ENCODE peak calls at places on chromosomes 6 and 20, in seven cellular contexts. M, S, F, G, U, N and D are unnamed samples. For H3K4me1, the result is how much of the 10 kb centered on the place peaks cover.

GRCh38 chr6:3471711-3472110 is 14.9 kb upstream of the SLC22A23 start:
- DNase-seq in M (no peak), S (no peak), F (no peak), G (no peak), U (no peak), N (peak), D (no peak)

GRCh38 chr6:166494757-166495486 is 91.6 kb downstream of the RAMACL start:
- DNase-seq in M (no peak), S (no peak), F (no peak), G (no peak), U (no peak), N (no peak), D (no peak)

GRCh38 chr20:44166008-44166407 is 21.0 kb downstream of the JPH2 start:
- DNase-seq in M (no peak), S (no peak), F (no peak), G (no peak), U (peak), N (no peak), D (no peak)

GRCh38 chr6:10719386-10720228 is 3.3 kb upstream of the TMEM14C start:
- DNase-seq in M (peak), S (no peak), F (no peak), G (no peak), U (no peak), N (no peak), D (peak)

GRCh38 chr20:23106271-23106851 is 20.2 kb upstream of the CD93 start:
- DNase-seq in M (no peak), S (peak), F (no peak), G (no peak), U (no peak), N (no peak), D (no peak)

GRCh38 chr6:3324262-3324942 is 65.7 kb downstream of the PSMG4 start:
- DNase-seq in M (no peak), S (no peak), F (no peak), G (no peak), U (peak), N (peak), D (no peak)

GRCh38 chr6:22082278-22082677 is 214.6 kb downstream of the PRL start:
- DNase-seq in M (no peak), S (no peak), F (no peak), G (no peak), U (no peak), N (no peak), D (no peak)

GRCh38 chr6:150027806-150028565 is 2.7 kb upstream of the RAET1L start:
- DNase-seq in M (no peak), S (no peak), F (no peak), G (no peak), U (no peak), N (peak), D (no peak)

GRCh38 chr6:117840541-117840983 is 66.5 kb upstream of the SLC35F1 start:
- DNase-seq in M (no peak), S (peak), F (no peak), G (peak), U (peak), N (peak), D (no peak)

GRCh38 chr20:1183153-1183552 is 1.6 kb downstream of the TMEM74B start:
- DNase-seq in M (no peak), S (no peak), F (no peak), G (no peak), U (no peak), N (no peak), D (no peak)

GRCh38 chr6:170265655-170266054 is 25.2 kb downstream of the DLL1 start:
- DNase-seq in M (no peak), S (no peak), F (no peak), G (no peak), U (no peak), N (no peak), D (no peak)

GRCh38 chr6:84709121-84709520 is 55.3 kb downstream of the TBX18 start:
- DNase-seq in M (no peak), S (no peak), F (no peak), G (no peak), U (no peak), N (no peak), D (no peak)

GRCh38 chr6:110039996-110040383 is 61.9 kb downstream of the GPR6 start:
- DNase-seq in M (no peak), S (peak), F (no peak), G (peak), U (peak), N (peak), D (peak)

GRCh38 chr6:84052204-84052882 is 18.8 kb downstream of the MRAP2 start:
- DNase-seq in M (no peak), S (peak), F (peak), G (peak), U (peak), N (peak), D (peak)

GRCh38 chr6:37731888-37732287 is 34.2 kb upstream of the MDGA1 start:
- DNase-seq in M (peak), S (no peak), F (no peak), G (no peak), U (no peak), N (peak), D (no peak)

GRCh38 chr6:38350882-38351281 is 288.8 kb downstream of the BTBD9 start:
- DNase-seq in M (no peak), S (peak), F (no peak), G (peak), U (peak), N (no peak), D (no peak)

GRCh38 chr20:10581823-10582222 is 92.0 kb downstream of the JAG1 start:
- DNase-seq in M (no peak), S (no peak), F (no peak), G (no peak), U (peak), N (no peak), D (no peak)

GRCh38 chr6:38773338-38773737 is 58.2 kb downstream of the DNAH8 start:
- DNase-seq in M (no peak), S (peak), F (no peak), G (peak), U (no peak), N (peak), D (no peak)

GRCh38 chr6:111210074-111210729 is 122.9 kb downstream of the SLC16A10 start:
- DNase-seq in M (peak), S (peak), F (peak), G (peak), U (peak), N (peak), D (no peak)

GRCh38 chr6:28468056-28468455 is 24.8 kb upstream of the ZSCAN23 start:
- DNase-seq in M (no peak), S (no peak), F (no peak), G (no peak), U (no peak), N (no peak), D (no peak)

GRCh38 chr6:169991031-169991390 is 239.6 kb downstream of the ERMARD start:
- DNase-seq in M (no peak), S (no peak), F (no peak), G (no peak), U (no peak), N (peak), D (no peak)

GRCh38 chr6:111280445-111280844 is 193.1 kb downstream of the SLC16A10 start:
- DNase-seq in M (no peak), S (no peak), F (no peak), G (no peak), U (no peak), N (no peak), D (no peak)

GRCh38 chr20:25022680-25023079 is 30.1 kb upstream of the APMAP start:
- DNase-seq in M (no peak), S (no peak), F (no peak), G (no peak), U (no peak), N (peak), D (peak)

GRCh38 chr6:135938588-135939215 is 87.2 kb downstream of the PDE7B start:
- DNase-seq in M (no peak), S (peak), F (no peak), G (peak), U (peak), N (peak), D (no peak)

GRCh38 chr20:6212903-6213302 is 90.1 kb upstream of the FERMT1 start:
- DNase-seq in M (no peak), S (no peak), F (no peak), G (no peak), U (no peak), N (no peak), D (no peak)

GRCh38 chr6:115932481-115932880 is 128.2 kb downstream of the FRK start:
- DNase-seq in M (no peak), S (no peak), F (no peak), G (no peak), U (no peak), N (no peak), D (no peak)

GRCh38 chr6:112683106-112683505 is 336.0 kb downstream of the RFPL4B start:
- DNase-seq in M (no peak), S (no peak), F (no peak), G (no peak), U (no peak), N (no peak), D (no peak)

GRCh38 chr20:19885981-19886665 is 128.1 kb downstream of the RIN2 start:
- DNase-seq in M (no peak), S (peak), F (no peak), G (no peak), U (no peak), N (peak), D (peak)

GRCh38 chr6:41408982-41409381 is 73.6 kb downstream of the NCR2 start:
- DNase-seq in M (no peak), S (peak), F (no peak), G (peak), U (no peak), N (peak), D (no peak)

DNA sequence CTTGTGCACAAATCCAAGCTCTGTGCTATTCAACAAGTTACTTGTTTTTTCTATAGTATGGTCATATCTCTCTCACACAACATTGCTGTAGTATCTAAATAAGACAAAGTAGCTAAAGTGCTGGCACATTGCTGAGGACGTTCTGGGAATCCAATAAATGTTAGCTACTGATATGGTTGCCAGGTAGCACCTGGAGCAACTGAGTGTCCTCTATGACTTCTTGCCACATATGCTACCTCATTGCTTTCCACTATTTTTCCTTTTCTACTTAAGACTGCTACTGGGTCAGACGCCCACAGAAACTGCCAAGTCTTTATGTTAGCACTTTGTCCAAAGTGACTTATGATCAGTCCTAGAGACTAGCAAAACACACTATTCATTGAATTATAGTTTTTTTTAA is 85.3 kb downstream of the SYCP2 start:
- DNase-seq in M (no peak), S (no peak), F (no peak), G (no peak), U (no peak), N (no peak), D (no peak)
- H3K4me1 ChIP-seq in M (under half), S (under half), F (under half), G (under half), U (under half), N (under half), D (under half)

GRCh38 chr20:31550099-31550498 is 35.9 kb downstream of the HM13 start:
- DNase-seq in M (no peak), S (no peak), F (no peak), G (no peak), U (no peak), N (no peak), D (peak)
- H3K4me1 ChIP-seq in M (under half), S (under half), F (under half), G (under half), U (under half), N (under half), D (under half)

GRCh38 chr6:44228031-44228430 is 4.6 kb downstream of the SLC29A1 start:
- DNase-seq in M (no peak), S (no peak), F (no peak), G (no peak), U (no peak), N (no peak), D (no peak)

GRCh38 chr6:44228836-44229235 is 5.4 kb downstream of the SLC29A1 start:
- DNase-seq in M (no peak), S (no peak), F (no peak), G (no peak), U (peak), N (no peak), D (no peak)

GRCh38 chr6:44228433-44228832 is 5.0 kb downstream of the SLC29A1 start:
- DNase-seq in M (no peak), S (no peak), F (no peak), G (no peak), U (no peak), N (no peak), D (no peak)

GRCh38 chr6:44230034-44230675 is 6.8 kb downstream of the SLC29A1 start:
- DNase-seq in M (no peak), S (no peak), F (no peak), G (no peak), U (no peak), N (no peak), D (no peak)

GRCh38 chr6:44229376-44230033 is 6.1 kb downstream of the SLC29A1 start:
- DNase-seq in M (no peak), S (no peak), F (no peak), G (no peak), U (no peak), N (no peak), D (no peak)
- H3K4me1 ChIP-seq in M (under half), S (under half), F (under half), G (under half), U (half or more), N (under half), D (under half)

DNA sequence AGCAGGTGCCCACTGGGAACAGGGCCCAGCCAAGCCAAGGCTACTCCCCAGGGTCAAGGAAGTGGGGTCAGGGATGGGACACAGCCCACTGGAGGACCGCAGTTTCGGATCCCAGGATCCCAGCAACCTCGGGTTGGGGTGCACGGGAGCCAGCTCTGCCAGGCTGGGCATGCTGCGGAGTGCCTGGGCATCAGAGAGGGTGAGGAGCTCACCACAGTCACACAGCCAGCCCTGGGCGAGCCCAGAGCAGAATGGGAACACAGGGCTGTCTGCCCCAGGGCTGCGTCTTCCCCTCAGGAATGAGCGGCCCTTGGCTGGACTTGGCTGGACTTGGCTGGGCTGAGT is 74.3 kb upstream of the SLCO4A1 start:
- DNase-seq in M (no peak), S (no peak), F (no peak), G (no peak), U (no peak), N (no peak), D (no peak)
- H3K4me1 ChIP-seq in M (under half), S (under half), F (under half), G (under half), U (under half), N (under half), D (under half)